ENCODE peak calls at places on chromosomes 16 and 17, in eight cellular contexts. D is upper lobe of left lung, K is Peyer's patch, V is AG04450, O is Karpas-422, P is aorta, C is upper lobe of right lung, Z is prostate gland. I is an unnamed sample.

GRCh38 chr17:45160505-45161287 is 979 bp upstream of the HEXIM2 start:
- DNase-seq in D (peak; percentile 69), K (peak; percentile 81), V (no peak), O (peak; percentile 76), P (peak; percentile 89), C (peak; percentile 88), Z (peak; percentile 59), I (peak; percentile 48)

GRCh38 chr16:89349947-89350633 is 132.6 kb downstream of the ZNF778 start:
- DNase-seq in D (no peak), K (no peak), V (no peak), O (no peak), P (no peak), C (no peak), Z (no peak), I (no peak)

GRCh38 chr16:90044111-90044551 is 24.9 kb upstream of the DBNDD1 start:
- DNase-seq in D (peak; percentile 72), K (no peak), V (no peak), O (no peak), P (peak; percentile 34), C (peak; percentile 69), Z (peak; percentile 49), I (no peak)

GRCh38 chr17:39564201-39564828 is 43.4 kb downstream of the NEUROD2 start:
- DNase-seq in D (no peak), K (no peak), V (no peak), O (peak; percentile 58), P (no peak), C (no peak), Z (no peak), I (no peak)

GRCh38 chr17:68460096-68460495 is 2.8 kb upstream of the WIPI1 start:
- DNase-seq in D (no peak), K (no peak), V (no peak), O (no peak), P (no peak), C (no peak), Z (no peak), I (no peak)

GRCh38 chr17:12566281-12567002 is 99.2 kb upstream of the MYOCD start:
- DNase-seq in D (no peak), K (no peak), V (no peak), O (no peak), P (no peak), C (no peak), Z (no peak), I (no peak)

GRCh38 chr17:66114609-66115008 is 77.3 kb downstream of the CEP112 start:
- DNase-seq in D (no peak), K (no peak), V (no peak), O (no peak), P (no peak), C (no peak), Z (no peak), I (no peak)

GRCh38 chr17:28042721-28043291 is 329 bp downstream of the NLK start:
- DNase-seq in D (no peak), K (no peak), V (no peak), O (no peak), P (no peak), C (no peak), Z (no peak), I (no peak)

GRCh38 chr16:17602678-17603077 is 131.9 kb upstream of the XYLT1 start:
- DNase-seq in D (no peak), K (no peak), V (no peak), O (no peak), P (no peak), C (no peak), Z (no peak), I (no peak)

GRCh38 chr17:27244481-27245223 is 49.3 kb upstream of the WSB1 start:
- DNase-seq in D (peak; percentile 75), K (no peak), V (peak; percentile 87), O (peak; percentile 54), P (peak; percentile 79), C (peak; percentile 85), Z (peak; percentile 78), I (no peak)

GRCh38 chr16:3756113-3756512 is 38.8 kb upstream of the TRAP1 start:
- DNase-seq in D (no peak), K (no peak), V (no peak), O (no peak), P (peak; percentile 27), C (no peak), Z (no peak), I (no peak)

GRCh38 chr17:79927136-79927661 is 88.0 kb upstream of the CBX4 start:
- DNase-seq in D (no peak), K (no peak), V (no peak), O (no peak), P (no peak), C (no peak), Z (no peak), I (no peak)

GRCh38 chr16:8828541-8829165 is 31.0 kb downstream of the PMM2 start:
- DNase-seq in D (no peak), K (no peak), V (no peak), O (no peak), P (no peak), C (no peak), Z (no peak), I (no peak)
- H3K27ac ChIP-seq in D (no peak overlapping the region), K (no peak overlapping the region), V (no peak overlapping the region), O (no peak overlapping the region), P (no peak overlapping the region), C (no peak overlapping the region), Z (no peak overlapping the region), I (no peak overlapping the region)

GRCh38 chr16:56631832-56632159 is 663 bp upstream of the MT1M start:
- DNase-seq in D (no peak), K (no peak), V (no peak), O (no peak), P (no peak), C (no peak), Z (no peak), I (no peak)
- H3K27me3 ChIP-seq in D (peaks cover 8% of the 10 kb centered on the region), K (no peaks in the 10 kb centered on the region), V (peaks cover 49% of the 10 kb centered on the region), O (no peaks in the 10 kb centered on the region), P (no peaks in the 10 kb centered on the region), C (peaks cover 22% of the 10 kb centered on the region), Z (peaks cover 4% of the 10 kb centered on the region), I (peaks cover 66% of the 10 kb centered on the region)

GRCh38 chr16:52871481-52871880 is 181.2 kb downstream of the CHD9NB start:
- DNase-seq in D (no peak), K (no peak), V (no peak), O (no peak), P (no peak), C (no peak), Z (no peak), I (no peak)

GRCh38 chr16:52872706-52873105 is 180.0 kb downstream of the CHD9NB start:
- DNase-seq in D (no peak), K (no peak), V (no peak), O (no peak), P (no peak), C (no peak), Z (no peak), I (no peak)

GRCh38 chr16:52869243-52869642 is 183.5 kb downstream of the CHD9NB start:
- DNase-seq in D (no peak), K (no peak), V (no peak), O (no peak), P (no peak), C (no peak), Z (no peak), I (no peak)

GRCh38 chr16:52873997-52874500 is 178.6 kb downstream of the CHD9NB start:
- DNase-seq in D (no peak), K (no peak), V (no peak), O (no peak), P (no peak), C (no peak), Z (no peak), I (no peak)
- H3K27ac ChIP-seq in D (no peak overlapping the region), K (no peak overlapping the region), V (no peak overlapping the region), O (no peak overlapping the region), P (no peak overlapping the region), C (no peak overlapping the region), Z (no peak overlapping the region), I (no peak overlapping the region)

GRCh38 chr17:46848534-46848933 is 2.8 kb upstream of the WNT9B start:
- DNase-seq in D (no peak), K (no peak), V (no peak), O (no peak), P (no peak), C (no peak), Z (no peak), I (no peak)
- H3K27me3 ChIP-seq in D (peaks cover 18% of the 10 kb centered on the region), K (no peaks in the 10 kb centered on the region), V (peaks cover 63% of the 10 kb centered on the region), O (no peaks in the 10 kb centered on the region), P (no peaks in the 10 kb centered on the region), C (peaks cover 29% of the 10 kb centered on the region), Z (no peaks in the 10 kb centered on the region), I (peaks cover 57% of the 10 kb centered on the region)

GRCh38 chr17:67145406-67145805 is 99.6 kb downstream of the HELZ start:
- DNase-seq in D (no peak), K (no peak), V (no peak), O (no peak), P (no peak), C (no peak), Z (no peak), I (no peak)
- H3K27ac ChIP-seq in D (no peak overlapping the region), K (no peak overlapping the region), V (no peak overlapping the region), O (no peak overlapping the region), P (no peak overlapping the region), C (no peak overlapping the region), Z (no peak overlapping the region), I (no peak overlapping the region)

GRCh38 chr17:49151996-49152395 is 19.4 kb downstream of the B4GALNT2 start:
- DNase-seq in D (no peak), K (no peak), V (no peak), O (no peak), P (no peak), C (no peak), Z (no peak), I (no peak)

GRCh38 chr17:49156256-49156655 is 23.7 kb downstream of the B4GALNT2 start:
- DNase-seq in D (no peak), K (no peak), V (no peak), O (no peak), P (no peak), C (no peak), Z (no peak), I (no peak)

GRCh38 chr17:49162866-49163265 is 30.3 kb downstream of the B4GALNT2 start:
- DNase-seq in D (no peak), K (no peak), V (no peak), O (no peak), P (no peak), C (no peak), Z (no peak), I (no peak)

DNA sequence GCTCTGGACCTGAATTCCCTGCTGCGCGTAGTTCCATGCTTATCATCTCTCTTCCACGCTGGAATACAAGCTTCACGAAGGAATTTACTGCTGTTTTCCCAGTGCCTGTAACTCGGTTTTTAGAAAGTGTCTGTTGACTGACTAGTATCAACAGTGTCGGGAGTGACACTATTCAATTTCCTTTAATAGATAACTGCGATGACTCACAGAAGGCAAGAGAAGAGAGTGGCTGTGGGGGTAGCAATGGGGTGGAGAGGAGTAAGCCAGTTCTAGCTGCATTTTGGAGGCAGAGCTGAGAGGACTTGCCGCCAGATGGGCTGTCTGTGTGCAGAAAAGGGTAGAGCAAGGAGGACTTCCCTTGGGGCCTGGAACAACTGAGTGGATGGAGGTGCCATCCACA is 25.2 kb downstream of the B4GALNT2 start:
- DNase-seq in D (no peak), K (no peak), V (no peak), O (no peak), P (no peak), C (no peak), Z (no peak), I (no peak)
- H3K27me3 ChIP-seq in D (no peaks in the 10 kb centered on the region), K (no peaks in the 10 kb centered on the region), V (no peaks in the 10 kb centered on the region), O (no peaks in the 10 kb centered on the region), P (no peaks in the 10 kb centered on the region), C (peaks cover 12% of the 10 kb centered on the region), Z (peaks cover 6% of the 10 kb centered on the region), I (peaks cover 18% of the 10 kb centered on the region)

GRCh38 chr17:49814781-49815496 is 26.5 kb downstream of the KAT7 start:
- DNase-seq in D (no peak), K (no peak), V (no peak), O (no peak), P (no peak), C (no peak), Z (no peak), I (no peak)
- H3K27ac ChIP-seq in D (peak overlapping the region; percentile 59), K (no peak overlapping the region), V (no peak overlapping the region), O (no peak overlapping the region), P (no peak overlapping the region), C (peak overlapping the region; percentile 38), Z (peak overlapping the region; percentile 56), I (no peak overlapping the region)

GRCh38 chr16:58187657-58188430 is 10.1 kb downstream of the CSNK2A2 start:
- DNase-seq in D (no peak), K (no peak), V (no peak), O (no peak), P (no peak), C (no peak), Z (no peak), I (no peak)
- H3K27me3 ChIP-seq in D (no peaks in the 10 kb centered on the region), K (no peaks in the 10 kb centered on the region), V (no peaks in the 10 kb centered on the region), O (no peaks in the 10 kb centered on the region), P (no peaks in the 10 kb centered on the region), C (no peaks in the 10 kb centered on the region), Z (no peaks in the 10 kb centered on the region), I (no peaks in the 10 kb centered on the region)